ENCODE peak calls at places on chromosomes 16 and 17, in six cellular contexts. D is T-helper 17 cell, H is lung microvascular endothelial cell, N is T47D, J is fibroblast of mammary gland, Z is testis. Q is an unnamed sample.
A peak's percentile ranks its signal among the peaks of the same experiment; 100 is the strongest.

GRCh38 chr17:51869387-51869786 is 289.1 kb downstream of the CA10 start:
- DNase-seq in D (no peak), H (peak; percentile 7), N (peak; percentile 82), J (peak; percentile 10), Z (peak; percentile 19), Q (no peak)

GRCh38 chr16:1309888-1310831 is 724 bp downstream of the UBE2I start:
- DNase-seq in D (peak; percentile 43), H (peak; percentile 44), N (no peak), J (peak; percentile 56), Z (peak; percentile 66), Q (no peak)

GRCh38 chr16:30767767-30768465 is 5.8 kb downstream of the RNF40 start:
- DNase-seq in D (no peak), H (no peak), N (no peak), J (no peak), Z (no peak), Q (no peak)

GRCh38 chr17:29246638-29247037 is at the start of gene CRYBA1:
- DNase-seq in D (no peak), H (no peak), N (no peak), J (no peak), Z (no peak), Q (no peak)

GRCh38 chr17:7803981-7804380 is 30.0 kb upstream of the KDM6B start:
- DNase-seq in D (no peak), H (peak; percentile 10), N (peak; percentile 39), J (peak; percentile 37), Z (no peak), Q (no peak)

GRCh38 chr17:1491406-1492248 is 859 bp downstream of the MYO1C start:
- DNase-seq in D (no peak), H (peak; percentile 48), N (peak; percentile 69), J (no peak), Z (peak; percentile 52), Q (peak; percentile 49)

GRCh38 chr17:57440522-57441269 is 184.4 kb downstream of the MSI2 start:
- DNase-seq in D (peak; percentile 22), H (peak; percentile 80), N (peak; percentile 55), J (peak; percentile 91), Z (peak; percentile 83), Q (peak; percentile 80)

GRCh38 chr16:85988723-85989313 is 89.9 kb downstream of the IRF8 start:
- DNase-seq in D (no peak), H (no peak), N (no peak), J (no peak), Z (no peak), Q (no peak)

GRCh38 chr17:2025220-2025621 is at the start of gene RTN4RL1:
- DNase-seq in D (peak; percentile 65), H (no peak), N (peak; percentile 96), J (peak; percentile 51), Z (peak; percentile 69), Q (peak; percentile 38)

GRCh38 chr16:68331879-68332410 is 21.1 kb downstream of the PRMT7 start:
- DNase-seq in D (no peak), H (peak; percentile 50), N (no peak), J (peak; percentile 40), Z (no peak), Q (no peak)

GRCh38 chr17:59838196-59838911 is 54.4 kb downstream of the TUBD1 start:
- DNase-seq in D (no peak), H (peak; percentile 40), N (peak; percentile 55), J (peak; percentile 35), Z (no peak), Q (no peak)

GRCh38 chr16:11126389-11127072 is 129.5 kb downstream of the SOCS1 start:
- DNase-seq in D (no peak), H (no peak), N (no peak), J (no peak), Z (no peak), Q (no peak)

GRCh38 chr17:57983446-57983845 is 4.6 kb downstream of the VEZF1 start:
- DNase-seq in D (no peak), H (no peak), N (no peak), J (no peak), Z (no peak), Q (no peak)

GRCh38 chr17:8701221-8701620 is 43.4 kb downstream of the CCDC42 start:
- DNase-seq in D (no peak), H (no peak), N (no peak), J (no peak), Z (no peak), Q (no peak)

GRCh38 chr16:13540771-13541170 is 379.2 kb upstream of the ERCC4 start:
- DNase-seq in D (no peak), H (no peak), N (no peak), J (no peak), Z (no peak), Q (no peak)

GRCh38 chr17:65109990-65110680 is 27.0 kb upstream of the RGS9 start:
- DNase-seq in D (no peak), H (no peak), N (no peak), J (no peak), Z (no peak), Q (no peak)

GRCh38 chr16:81899601-81900000 is 111.7 kb downstream of the SDR42E1 start:
- DNase-seq in D (no peak), H (no peak), N (no peak), J (no peak), Z (no peak), Q (no peak)

GRCh38 chr16:89143911-89144675 is 27.5 kb upstream of the CDH15 start:
- DNase-seq in D (no peak), H (no peak), N (no peak), J (no peak), Z (no peak), Q (no peak)

GRCh38 chr16:70685061-70685937 is 554 bp downstream of the MTSS2 start:
- DNase-seq in D (no peak), H (peak; percentile 33), N (no peak), J (no peak), Z (no peak), Q (no peak)

GRCh38 chr17:42341568-42341967 is 46.7 kb downstream of the STAT3 start:
- DNase-seq in D (no peak), H (no peak), N (no peak), J (no peak), Z (no peak), Q (no peak)

GRCh38 chr17:71286625-71287024 is 834.2 kb upstream of the SOX9 start:
- DNase-seq in D (no peak), H (no peak), N (peak; percentile 9), J (no peak), Z (no peak), Q (no peak)

GRCh38 chr17:67514998-67515397 is 137.9 kb downstream of the PITPNC1 start:
- DNase-seq in D (no peak), H (no peak), N (peak; percentile 46), J (no peak), Z (no peak), Q (no peak)

GRCh38 chr16:75086281-75086680 is 30.3 kb downstream of the LDHD start:
- DNase-seq in D (no peak), H (peak; percentile 35), N (no peak), J (peak; percentile 43), Z (no peak), Q (no peak)